ENCODE peak calls at places on chromosomes 16 and 17, in nine cellular contexts. P, O, T, D, C, V, Y, W and B are unnamed samples.

GRCh38 chr16:29757950-29758466 is 12.2 kb upstream of the C16orf54 start:
- DNase-seq in P (no peak), O (no peak), T (no peak), D (no peak), C (no peak), V (no peak), Y (no peak), W (no peak), B (no peak)

GRCh38 chr16:3578610-3579551 is 1.7 kb upstream of the NLRC3 start:
- DNase-seq in P (no peak), O (peak), T (no peak), D (peak), C (no peak), V (no peak), Y (peak), W (peak), B (no peak)

GRCh38 chr16:4330277-4330882 is 14.5 kb downstream of the GLIS2 start:
- DNase-seq in P (no peak), O (peak), T (peak), D (peak), C (peak), V (peak), Y (peak), W (peak), B (peak)

GRCh38 chr16:88383401-88384221 is 852 bp downstream of the ZNF469 start:
- DNase-seq in P (no peak), O (no peak), T (peak), D (peak), C (no peak), V (no peak), Y (no peak), W (peak), B (peak)

GRCh38 chr16:11302977-11303376 is 21.8 kb upstream of the PRM1 start:
- DNase-seq in P (no peak), O (no peak), T (no peak), D (no peak), C (no peak), V (peak), Y (no peak), W (no peak), B (no peak)

GRCh38 chr16:57192720-57193486 is 6.8 kb downstream of the RSPRY1 start:
- DNase-seq in P (no peak), O (no peak), T (no peak), D (no peak), C (no peak), V (no peak), Y (no peak), W (no peak), B (no peak)

GRCh38 chr17:19013226-19013625 is 8.7 kb upstream of the FAM83G start:
- DNase-seq in P (no peak), O (no peak), T (no peak), D (no peak), C (no peak), V (no peak), Y (no peak), W (no peak), B (no peak)

GRCh38 chr16:83907926-83908325 is 9.0 kb downstream of the MLYCD start:
- DNase-seq in P (no peak), O (no peak), T (no peak), D (no peak), C (no peak), V (no peak), Y (no peak), W (no peak), B (no peak)

GRCh38 chr17:67139784-67140665 is 95.7 kb downstream of the CACNG1 start:
- DNase-seq in P (no peak), O (no peak), T (no peak), D (no peak), C (no peak), V (no peak), Y (no peak), W (no peak), B (no peak)

GRCh38 chr16:53457670-53458069 is 23.4 kb downstream of the RBL2 start:
- DNase-seq in P (no peak), O (peak), T (no peak), D (no peak), C (no peak), V (no peak), Y (peak), W (peak), B (no peak)

GRCh38 chr17:28372203-28372944 is 880 bp downstream of the SARM1 start:
- DNase-seq in P (no peak), O (no peak), T (no peak), D (peak), C (no peak), V (no peak), Y (no peak), W (no peak), B (no peak)

GRCh38 chr16:30491229-30491628 is 18.7 kb downstream of the ITGAL start:
- DNase-seq in P (no peak), O (no peak), T (no peak), D (no peak), C (no peak), V (no peak), Y (no peak), W (no peak), B (no peak)

GRCh38 chr16:19005561-19006445 is 22.1 kb downstream of the TMC7 start:
- DNase-seq in P (peak), O (no peak), T (peak), D (peak), C (peak), V (no peak), Y (no peak), W (no peak), B (peak)

GRCh38 chr16:16025214-16025968 is 76.0 kb downstream of the ABCC1 start:
- DNase-seq in P (no peak), O (peak), T (peak), D (peak), C (peak), V (no peak), Y (peak), W (no peak), B (no peak)